ENCODE peak calls at places on chromosomes 4 and X, in seven cellular contexts. One of them, this sample, is unnamed. For H3K4me1, the result is how much of the 10 kb centered on the place peaks cover.

GRCh38 chrX:134443020-134443419 is 16.9 kb upstream of the HPRT1 start:
- DNase-seq in HCT116: no peak
- DNase-seq in GM12878: no peak
- DNase-seq in SK-N-SH: no peak
- DNase-seq in K562: no peak
- DNase-seq in H1: no peak
- DNase-seq in HepG2: no peak
- DNase-seq in this sample: no peak

GRCh38 chr4:55397521-55398321 is 2.0 kb downstream of the TMEM165 start:
- DNase-seq in HCT116: no peak
- DNase-seq in GM12878: no peak
- DNase-seq in SK-N-SH: no peak
- DNase-seq in K562: no peak
- DNase-seq in H1: no peak
- DNase-seq in HepG2: no peak
- DNase-seq in this sample: no peak

GRCh38 chr4:8345946-8346814 is 76.6 kb downstream of the HTRA3 start:
- DNase-seq in HCT116: no peak
- DNase-seq in GM12878: no peak
- DNase-seq in SK-N-SH: no peak
- DNase-seq in K562: no peak
- DNase-seq in H1: no peak
- DNase-seq in HepG2: no peak
- DNase-seq in this sample: no peak

GRCh38 chr4:3257125-3257690 is 8.2 kb downstream of the MSANTD1 start:
- DNase-seq in HCT116: no peak
- DNase-seq in GM12878: no peak
- DNase-seq in SK-N-SH: no peak
- DNase-seq in K562: no peak
- DNase-seq in H1: no peak
- DNase-seq in HepG2: no peak
- DNase-seq in this sample: no peak

GRCh38 chr4:26000274-26000950 is 86.4 kb downstream of the SMIM20 start:
- DNase-seq in HCT116: no peak
- DNase-seq in GM12878: no peak
- DNase-seq in SK-N-SH: no peak
- DNase-seq in K562: no peak
- DNase-seq in H1: no peak
- DNase-seq in HepG2: no peak
- DNase-seq in this sample: peak

GRCh38 chrX:51894697-51895336 is 1.4 kb downstream of the MAGED1 start:
- DNase-seq in HCT116: no peak
- DNase-seq in GM12878: no peak
- DNase-seq in SK-N-SH: peak
- DNase-seq in K562: no peak
- DNase-seq in H1: no peak
- DNase-seq in HepG2: no peak
- DNase-seq in this sample: no peak

GRCh38 chr4:130043796-130044195 is 947.8 kb downstream of the C4orf33 start:
- DNase-seq in HCT116: no peak
- DNase-seq in GM12878: no peak
- DNase-seq in SK-N-SH: no peak
- DNase-seq in K562: no peak
- DNase-seq in H1: no peak
- DNase-seq in HepG2: no peak
- DNase-seq in this sample: no peak

GRCh38 chr4:10421344-10422055 is 35.7 kb downstream of the ZNF518B start:
- DNase-seq in HCT116: no peak
- DNase-seq in GM12878: no peak
- DNase-seq in SK-N-SH: no peak
- DNase-seq in K562: no peak
- DNase-seq in H1: no peak
- DNase-seq in HepG2: no peak
- DNase-seq in this sample: no peak

GRCh38 chrX:106168107-106168506 is at the start of gene PWWP3B:
- DNase-seq in HCT116: peak
- DNase-seq in GM12878: no peak
- DNase-seq in SK-N-SH: no peak
- DNase-seq in K562: no peak
- DNase-seq in H1: peak
- DNase-seq in HepG2: no peak
- DNase-seq in this sample: peak

GRCh38 chr4:20839957-20840356 is 139.7 kb downstream of the PACRGL start:
- DNase-seq in HCT116: no peak
- DNase-seq in GM12878: no peak
- DNase-seq in SK-N-SH: no peak
- DNase-seq in K562: no peak
- DNase-seq in H1: no peak
- DNase-seq in HepG2: no peak
- DNase-seq in this sample: no peak

GRCh38 chr4:125728568-125728967 is 413.8 kb downstream of the FAT4 start:
- DNase-seq in HCT116: no peak
- DNase-seq in GM12878: no peak
- DNase-seq in SK-N-SH: no peak
- DNase-seq in K562: no peak
- DNase-seq in H1: peak
- DNase-seq in HepG2: no peak
- DNase-seq in this sample: no peak

GRCh38 chr4:141389649-141390048 is 169.0 kb downstream of the ZNF330 start:
- DNase-seq in HCT116: no peak
- DNase-seq in GM12878: no peak
- DNase-seq in SK-N-SH: no peak
- DNase-seq in K562: no peak
- DNase-seq in H1: no peak
- DNase-seq in HepG2: no peak
- DNase-seq in this sample: no peak

GRCh38 chrX:64975989-64976672 is at the start of gene ZC4H2:
- DNase-seq in HCT116: peak
- DNase-seq in GM12878: peak
- DNase-seq in SK-N-SH: peak
- DNase-seq in K562: peak
- DNase-seq in H1: peak
- DNase-seq in HepG2: peak
- DNase-seq in this sample: peak

GRCh38 chrX:33840176-33840575 is 291.9 kb downstream of the FAM47A start:
- DNase-seq in HCT116: no peak
- DNase-seq in GM12878: no peak
- DNase-seq in SK-N-SH: no peak
- DNase-seq in K562: no peak
- DNase-seq in H1: no peak
- DNase-seq in HepG2: no peak
- DNase-seq in this sample: no peak

GRCh38 chr4:19776929-19777328 is 474.8 kb upstream of the SLIT2 start:
- DNase-seq in HCT116: no peak
- DNase-seq in GM12878: no peak
- DNase-seq in SK-N-SH: no peak
- DNase-seq in K562: no peak
- DNase-seq in H1: no peak
- DNase-seq in HepG2: no peak
- DNase-seq in this sample: no peak

GRCh38 chrX:103845165-103845653 is 13.2 kb upstream of the RAB9B start:
- DNase-seq in HCT116: peak
- DNase-seq in GM12878: peak
- DNase-seq in SK-N-SH: peak
- DNase-seq in K562: peak
- DNase-seq in H1: peak
- DNase-seq in HepG2: peak
- DNase-seq in this sample: peak
- TF ChIP-seq YY1 in HCT116: no peak
- TF ChIP-seq YY1 in GM12878: peak
- TF ChIP-seq YY1 in SK-N-SH: no peak
- TF ChIP-seq YY1 in K562: no peak
- TF ChIP-seq YY1 in H1: no peak
- TF ChIP-seq YY1 in HepG2: no peak
- TF ChIP-seq YY1 in this sample: no peak

GRCh38 chr4:183171484-183172267 is 72.6 kb downstream of the WWC2 start:
- DNase-seq in HCT116: no peak
- DNase-seq in GM12878: no peak
- DNase-seq in SK-N-SH: no peak
- DNase-seq in K562: no peak
- DNase-seq in H1: no peak
- DNase-seq in HepG2: peak
- DNase-seq in this sample: no peak

GRCh38 chr4:183172881-183173280 is 73.8 kb downstream of the WWC2 start:
- DNase-seq in HCT116: no peak
- DNase-seq in GM12878: no peak
- DNase-seq in SK-N-SH: no peak
- DNase-seq in K562: no peak
- DNase-seq in H1: no peak
- DNase-seq in HepG2: no peak
- DNase-seq in this sample: no peak

GRCh38 chr4:183170894-183171293 is 71.8 kb downstream of the WWC2 start:
- DNase-seq in HCT116: no peak
- DNase-seq in GM12878: no peak
- DNase-seq in SK-N-SH: no peak
- DNase-seq in K562: no peak
- DNase-seq in H1: no peak
- DNase-seq in HepG2: no peak
- DNase-seq in this sample: no peak

GRCh38 chr4:183175631-183176232 is 76.7 kb downstream of the WWC2 start:
- DNase-seq in HCT116: no peak
- DNase-seq in GM12878: no peak
- DNase-seq in SK-N-SH: no peak
- DNase-seq in K562: no peak
- DNase-seq in H1: no peak
- DNase-seq in HepG2: peak
- DNase-seq in this sample: no peak

GRCh38 chr4:183173580-183174526 is 74.8 kb downstream of the WWC2 start:
- DNase-seq in HCT116: no peak
- DNase-seq in GM12878: no peak
- DNase-seq in SK-N-SH: no peak
- DNase-seq in K562: no peak
- DNase-seq in H1: no peak
- DNase-seq in HepG2: no peak
- DNase-seq in this sample: no peak
- H3K4me1 ChIP-seq in HCT116: under half
- H3K4me1 ChIP-seq in GM12878: under half
- H3K4me1 ChIP-seq in SK-N-SH: under half
- H3K4me1 ChIP-seq in K562: under half
- H3K4me1 ChIP-seq in H1: under half
- H3K4me1 ChIP-seq in HepG2: half or more
- H3K4me1 ChIP-seq in this sample: under half

GRCh38 chrX:151714367-151714766 is 1.5 kb upstream of the FATE1 start:
- DNase-seq in HCT116: no peak
- DNase-seq in GM12878: no peak
- DNase-seq in SK-N-SH: no peak
- DNase-seq in K562: no peak
- DNase-seq in H1: no peak
- DNase-seq in HepG2: no peak
- DNase-seq in this sample: no peak

GRCh38 chrX:151715735-151716134 is at the start of gene FATE1:
- DNase-seq in HCT116: no peak
- DNase-seq in GM12878: no peak
- DNase-seq in SK-N-SH: no peak
- DNase-seq in K562: no peak
- DNase-seq in H1: no peak
- DNase-seq in HepG2: no peak
- DNase-seq in this sample: no peak

GRCh38 chrX:151711787-151712186 is 4.0 kb upstream of the FATE1 start:
- DNase-seq in HCT116: no peak
- DNase-seq in GM12878: no peak
- DNase-seq in SK-N-SH: no peak
- DNase-seq in K562: no peak
- DNase-seq in H1: no peak
- DNase-seq in HepG2: no peak
- DNase-seq in this sample: no peak

GRCh38 chrX:151712253-151712652 is 3.6 kb upstream of the FATE1 start:
- DNase-seq in HCT116: no peak
- DNase-seq in GM12878: no peak
- DNase-seq in SK-N-SH: no peak
- DNase-seq in K562: no peak
- DNase-seq in H1: no peak
- DNase-seq in HepG2: no peak
- DNase-seq in this sample: no peak

DNA sequence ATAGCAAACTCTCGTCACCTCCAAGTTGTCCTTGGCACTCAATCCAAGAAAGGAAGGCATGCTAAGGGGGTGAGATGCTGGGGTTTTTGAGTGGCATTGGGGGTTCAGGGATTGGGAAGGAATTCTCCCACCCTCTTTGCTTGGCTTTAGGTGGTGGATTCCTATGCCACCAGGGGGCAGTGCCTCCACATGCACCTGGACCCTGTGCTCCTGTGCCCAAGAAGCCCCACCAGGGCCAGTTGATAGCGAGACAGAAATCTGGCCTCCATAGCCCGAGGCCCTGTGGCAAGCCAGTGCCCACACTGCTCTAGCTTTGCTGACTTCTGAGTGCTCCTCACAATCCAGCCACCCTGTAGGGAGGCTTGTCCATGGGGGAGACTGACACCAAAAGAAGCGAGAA is 2.0 kb upstream of the FATE1 start:
- DNase-seq in HCT116: peak
- DNase-seq in GM12878: no peak
- DNase-seq in SK-N-SH: peak
- DNase-seq in K562: peak
- DNase-seq in H1: no peak
- DNase-seq in HepG2: peak
- DNase-seq in this sample: no peak
- TF ChIP-seq YY1 in HCT116: no peak
- TF ChIP-seq YY1 in GM12878: no peak
- TF ChIP-seq YY1 in SK-N-SH: no peak
- TF ChIP-seq YY1 in K562: no peak
- TF ChIP-seq YY1 in H1: no peak
- TF ChIP-seq YY1 in HepG2: no peak
- TF ChIP-seq YY1 in this sample: no peak

GRCh38 chr4:94462572-94462971 is 10.8 kb downstream of the PDLIM5 start:
- DNase-seq in HCT116: no peak
- DNase-seq in GM12878: no peak
- DNase-seq in SK-N-SH: no peak
- DNase-seq in K562: no peak
- DNase-seq in H1: no peak
- DNase-seq in HepG2: no peak
- DNase-seq in this sample: no peak

GRCh38 chr4:94461506-94461905 is 9.8 kb downstream of the PDLIM5 start:
- DNase-seq in HCT116: no peak
- DNase-seq in GM12878: no peak
- DNase-seq in SK-N-SH: no peak
- DNase-seq in K562: no peak
- DNase-seq in H1: no peak
- DNase-seq in HepG2: no peak
- DNase-seq in this sample: no peak

GRCh38 chr4:94466923-94467322 is 15.2 kb downstream of the PDLIM5 start:
- DNase-seq in HCT116: no peak
- DNase-seq in GM12878: no peak
- DNase-seq in SK-N-SH: no peak
- DNase-seq in K562: no peak
- DNase-seq in H1: no peak
- DNase-seq in HepG2: no peak
- DNase-seq in this sample: no peak

GRCh38 chr4:94459462-94460161 is 7.9 kb downstream of the PDLIM5 start:
- DNase-seq in HCT116: no peak
- DNase-seq in GM12878: no peak
- DNase-seq in SK-N-SH: no peak
- DNase-seq in K562: no peak
- DNase-seq in H1: no peak
- DNase-seq in HepG2: peak
- DNase-seq in this sample: no peak

DNA sequence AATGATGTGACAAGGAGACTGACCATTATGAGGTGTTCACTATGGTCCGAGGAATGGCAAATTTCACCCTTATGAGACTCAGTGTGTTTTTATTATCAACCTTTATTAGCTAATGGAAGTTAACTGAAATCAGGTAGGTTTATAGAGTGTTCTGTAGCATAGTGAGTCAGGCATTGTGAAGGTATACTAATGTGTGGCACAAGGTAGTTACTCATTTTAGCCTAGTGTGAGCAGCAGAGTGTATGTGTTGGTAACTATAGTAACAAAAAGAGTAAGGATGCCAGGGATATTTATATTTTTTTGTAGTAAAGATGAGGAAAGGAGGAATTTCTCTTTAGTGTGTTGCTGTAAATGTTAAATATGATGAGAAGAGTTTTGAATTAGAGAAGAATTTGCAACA is 12.0 kb downstream of the PDLIM5 start:
- DNase-seq in HCT116: no peak
- DNase-seq in GM12878: no peak
- DNase-seq in SK-N-SH: no peak
- DNase-seq in K562: no peak
- DNase-seq in H1: no peak
- DNase-seq in HepG2: no peak
- DNase-seq in this sample: no peak
- H3K4me1 ChIP-seq in HCT116: under half
- H3K4me1 ChIP-seq in GM12878: under half
- H3K4me1 ChIP-seq in SK-N-SH: under half
- H3K4me1 ChIP-seq in K562: under half
- H3K4me1 ChIP-seq in H1: under half
- H3K4me1 ChIP-seq in HepG2: half or more
- H3K4me1 ChIP-seq in this sample: under half

This sample was measured in NT2/D1.